ENCODE peak calls at places on chromosome 4, in ten cellular contexts. D is stimulated activated CD8-positive, alpha-beta memory T cell treated with anti-CD3 and anti-CD28 coated beads, Interleukin-7, amount 100 ng/mL, for 1 hour; J is activated naive CD8-positive, alpha-beta T cell treated with anti-CD3 and anti-CD28 coated beads, Interleukin-2, amount 50 U/mL, for 24 hours; O is osteoblast; H is central memory CD4-positive, alpha-beta T cell; W is kidney tubule cell; B is glutamatergic neuron; N is left ventricle myocardium inferior; X is activated naive CD4-positive, alpha-beta T cell; Y is stomach. M is an unnamed sample.

GRCh38 chr4:122700178-122700725 is 32.3 kb upstream of the BBS12 start:
- DNase-seq in X (no peak), Y (no peak), N (peak; percentile 77), B (no peak), J (no peak), O (no peak), H (no peak), W (peak; percentile 78), D (no peak), M (no peak)

GRCh38 chr4:176569301-176569700 is 223.4 kb downstream of the VEGFC start:
- DNase-seq in J (no peak), H (no peak), O (peak; percentile 41), Y (no peak), X (no peak), D (no peak), W (no peak), B (no peak), N (no peak), M (no peak)

GRCh38 chr4:66956426-66956825 is 588.9 kb downstream of the CENPC start:
- DNase-seq in O (no peak), B (no peak), N (no peak), W (no peak), D (no peak), J (no peak), X (no peak), H (no peak), Y (no peak), M (no peak)

GRCh38 chr4:77742054-77742453 is 77.1 kb downstream of the CNOT6L start:
- DNase-seq in B (no peak), O (no peak), N (no peak), D (no peak), Y (no peak), W (no peak), H (no peak), J (no peak), X (no peak), M (no peak)

GRCh38 chr4:69057620-69058409 is 38.5 kb upstream of the UGT2B7 start:
- DNase-seq in X (no peak), N (no peak), Y (peak; percentile 32), B (no peak), D (no peak), W (peak; percentile 49), J (no peak), O (no peak), H (no peak), M (no peak)

GRCh38 chr4:11602606-11603355 is 174.1 kb upstream of the HS3ST1 start:
- DNase-seq in W (no peak), O (no peak), X (no peak), H (no peak), J (no peak), D (no peak), B (no peak), Y (no peak), N (no peak), M (no peak)

GRCh38 chr4:2141762-2142520 is 82.8 kb downstream of the NAT8L start:
- DNase-seq in O (no peak), N (no peak), B (no peak), J (peak; percentile 30), X (no peak), H (no peak), D (no peak), W (no peak), Y (no peak), M (no peak)

GRCh38 chr4:110854021-110854678 is 231.3 kb upstream of the PITX2 start:
- DNase-seq in B (peak; percentile 25), D (no peak), O (peak; percentile 75), W (peak; percentile 81), J (no peak), Y (no peak), X (no peak), H (no peak), N (no peak), M (no peak)

GRCh38 chr4:139530833-139531427 is 25.1 kb downstream of the SETD7 start:
- DNase-seq in J (peak; percentile 64), H (peak; percentile 44), N (no peak), D (peak; percentile 38), X (peak; percentile 0), B (peak; percentile 75), W (peak; percentile 55), O (peak; percentile 66), Y (peak; percentile 65), M (peak; percentile 35)

GRCh38 chr4:105457997-105458396 is 15.9 kb downstream of the PPA2 start:
- DNase-seq in B (no peak), W (no peak), X (no peak), Y (no peak), D (no peak), J (no peak), O (no peak), N (no peak), H (no peak), M (no peak)

GRCh38 chr4:8644966-8645752 is 52.6 kb downstream of the CPZ start:
- DNase-seq in N (no peak), D (no peak), O (peak; percentile 37), W (no peak), H (no peak), J (no peak), B (no peak), Y (peak; percentile 20), X (no peak), M (no peak)

GRCh38 chr4:6422866-6423265 is 49.5 kb downstream of the PPP2R2C start:
- DNase-seq in D (no peak), N (no peak), H (no peak), B (no peak), O (no peak), Y (no peak), J (no peak), W (no peak), X (no peak), M (no peak)

GRCh38 chr4:7322166-7322991 is 112.4 kb downstream of the PSAPL1 start:
- DNase-seq in O (peak; percentile 55), H (no peak), J (no peak), N (peak; percentile 3), D (no peak), X (no peak), B (no peak), W (no peak), Y (no peak), M (no peak)